ENCODE peak calls at places on chromosomes 7 and 10, in four cellular contexts. R is right atrium auricular region, C is PC-3, B is upper lobe of left lung. O is an unnamed sample. For H3K4me1, the result is how much of the 10 kb centered on the place peaks cover.

GRCh38 chr10:52451817-52452216 is 137.7 kb downstream of the DKK1 start:
- DNase-seq in R (no peak), C (peak), B (no peak), O (no peak)

GRCh38 chr7:122694697-122695096 is 4.2 kb downstream of the RNF133 start:
- DNase-seq in R (no peak), C (no peak), B (no peak), O (no peak)

GRCh38 chr7:7719235-7719634 is 828 bp upstream of the RPA3 start:
- DNase-seq in R (no peak), C (peak), B (no peak), O (peak)

GRCh38 chr7:131255242-131255641 is 72.4 kb upstream of the MKLN1 start:
- DNase-seq in R (no peak), C (no peak), B (no peak), O (no peak)

GRCh38 chr10:14834588-14834987 is 3.2 kb downstream of the CDNF start:
- DNase-seq in R (no peak), C (no peak), B (no peak), O (no peak)

GRCh38 chr7:98314469-98314868 is 33.0 kb downstream of the BRI3 start:
- DNase-seq in R (no peak), C (no peak), B (peak), O (no peak)

GRCh38 chr7:105289704-105290103 is 99.0 kb downstream of the SRPK2 start:
- DNase-seq in R (no peak), C (no peak), B (no peak), O (no peak)

GRCh38 chr10:90652519-90652918 is 205.3 kb downstream of the HTR7 start:
- DNase-seq in R (no peak), C (peak), B (no peak), O (no peak)

GRCh38 chr10:128036746-128037542 is 89.3 kb downstream of the MKI67 start:
- DNase-seq in R (no peak), C (peak), B (no peak), O (no peak)

GRCh38 chr10:70722820-70723424 is 50.6 kb downstream of the ADAMTS14 start:
- DNase-seq in R (no peak), C (peak), B (no peak), O (no peak)

GRCh38 chr10:79243211-79244067 is 103.8 kb upstream of the PPIF start:
- DNase-seq in R (no peak), C (no peak), B (peak), O (no peak)

GRCh38 chr10:72460271-72460670 is 105.6 kb upstream of the DNAJB12 start:
- DNase-seq in R (no peak), C (no peak), B (no peak), O (no peak)
- TF ChIP-seq CTCF in R (no peak), C (no peak), B (no peak), O (no peak)

DNA sequence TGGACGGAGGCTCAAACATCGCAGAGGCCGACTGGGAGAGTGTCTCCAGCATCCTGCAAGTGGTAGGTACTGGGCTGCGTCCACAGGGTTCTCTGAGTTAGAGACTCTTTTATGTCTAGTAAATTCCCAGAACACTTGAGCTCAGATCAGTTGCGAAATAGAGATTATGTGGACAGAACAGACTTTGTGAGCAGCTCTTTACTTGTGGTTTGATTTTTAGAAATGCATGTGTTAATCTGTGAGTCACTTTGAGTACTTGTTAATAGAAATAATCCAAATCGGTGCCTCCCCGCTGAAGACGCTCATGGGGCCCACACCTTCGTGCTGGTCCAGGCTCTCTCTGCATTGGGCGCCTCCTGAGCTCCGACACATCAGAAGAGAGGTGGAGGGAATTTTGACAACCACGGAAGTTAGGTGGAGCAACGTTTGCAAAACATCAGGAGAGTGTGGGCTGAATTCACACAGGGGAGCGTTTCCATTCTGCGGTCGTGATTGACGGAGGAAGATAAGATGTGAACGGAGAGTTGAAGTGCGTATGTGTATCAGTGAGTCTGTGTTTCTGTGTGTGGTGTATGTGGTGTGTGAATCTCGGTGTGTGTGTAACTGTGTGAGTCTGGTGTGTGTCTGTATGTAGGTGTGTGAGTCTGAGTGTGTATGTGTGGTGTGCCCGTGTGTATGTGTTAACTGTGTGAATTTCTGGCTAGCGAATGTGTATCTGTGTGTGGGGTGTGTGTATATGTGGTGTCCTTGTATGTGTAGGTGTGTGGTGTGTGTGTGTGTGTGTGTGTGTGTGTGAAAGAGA is 32.1 kb downstream of the PFKP start:
- DNase-seq in R (no peak), C (no peak), B (no peak), O (no peak)
- H3K4me1 ChIP-seq in R (under half), C (under half), B (under half), O (under half)

GRCh38 chr10:110501142-110501937 is 3.6 kb downstream of the DUSP5 start:
- DNase-seq in R (peak), C (peak), B (no peak), O (peak)
- H3K4me3 ChIP-seq in R (peak), C (peak), B (peak), O (peak)

GRCh38 chr7:139018910-139019309 is 16.9 kb downstream of the ZC3HAV1L start:
- DNase-seq in R (no peak), C (no peak), B (no peak), O (no peak)

GRCh38 chr7:139022286-139022685 is 13.6 kb downstream of the ZC3HAV1L start:
- DNase-seq in R (no peak), C (no peak), B (no peak), O (no peak)

GRCh38 chr7:139011373-139011772 is 24.5 kb downstream of the ZC3HAV1L start:
- DNase-seq in R (no peak), C (no peak), B (no peak), O (no peak)

DNA sequence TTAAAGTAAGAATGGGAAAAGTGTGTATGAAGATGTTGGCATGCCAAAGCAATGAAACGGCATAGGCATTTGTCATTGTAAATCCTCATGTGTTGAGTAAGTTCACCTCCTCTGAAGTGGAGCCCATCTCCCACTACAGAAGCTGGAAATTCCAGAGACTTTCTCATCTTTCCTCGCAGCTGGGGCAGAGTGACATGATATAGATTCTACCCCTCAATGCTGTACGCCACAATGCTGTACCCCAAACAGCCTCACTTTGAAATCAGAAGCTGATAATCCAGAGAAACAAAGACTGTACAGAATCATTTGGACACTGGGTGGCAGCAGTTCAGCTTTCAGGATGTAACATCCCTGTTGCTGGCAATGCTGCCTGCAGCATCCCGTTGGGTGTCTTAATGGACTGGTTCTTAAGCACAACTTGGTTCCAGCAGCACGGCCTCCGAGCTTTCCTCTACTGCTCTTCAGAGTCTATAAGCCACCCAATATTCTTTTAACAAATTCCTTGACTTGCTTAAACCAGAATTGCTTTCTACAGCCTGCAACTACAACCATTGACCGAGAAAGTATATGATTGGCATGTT is 18.8 kb downstream of the ZC3HAV1L start:
- DNase-seq in R (peak), C (peak), B (no peak), O (peak)
- TF ChIP-seq CTCF in R (peak), C (peak), B (peak), O (peak)

GRCh38 chr10:454860-455259 is 234.6 kb downstream of the DIP2C start:
- DNase-seq in R (no peak), C (peak), B (no peak), O (peak)
- H3K4me1 ChIP-seq in R (under half), C (under half), B (under half), O (under half)

DNA sequence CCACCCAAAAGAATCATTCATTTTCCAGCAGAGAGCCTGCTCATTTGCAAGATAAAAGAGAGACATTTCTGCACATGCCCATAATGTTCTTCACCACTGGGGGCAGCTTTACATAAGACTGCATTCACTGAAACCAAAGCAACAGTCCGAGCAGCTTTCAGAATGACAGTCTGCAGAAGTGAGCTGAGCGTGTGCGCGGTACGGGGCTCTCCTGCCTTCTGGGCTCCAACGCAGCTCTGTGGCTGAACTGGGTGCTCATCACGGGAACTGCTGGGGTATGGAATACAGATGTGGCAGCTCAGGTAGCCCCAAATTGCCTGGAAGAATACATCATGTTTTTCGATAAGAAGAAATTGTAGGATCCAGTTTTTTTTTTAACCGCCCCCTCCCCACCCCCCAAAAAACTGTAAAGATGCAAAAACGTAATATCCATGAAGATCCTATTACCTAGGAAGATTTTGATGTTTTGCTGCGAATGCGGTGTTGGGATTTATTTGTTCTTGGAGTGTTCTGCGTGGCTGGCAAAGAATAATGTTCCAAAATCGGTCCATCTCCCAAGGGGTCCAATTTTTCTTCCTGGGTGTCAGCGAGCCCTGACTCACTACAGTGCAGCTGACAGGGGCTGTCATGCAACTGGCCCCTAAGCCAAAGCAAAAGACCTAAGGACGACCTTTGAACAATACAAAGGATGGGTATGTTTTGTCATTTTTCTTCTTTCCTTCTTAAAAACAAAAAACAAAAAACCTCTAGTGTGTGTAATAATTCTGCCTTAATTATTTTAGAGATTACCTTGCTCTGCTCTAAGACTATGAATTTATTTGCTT is at the start of gene LRRTM3:
- DNase-seq in R (peak), C (peak), B (no peak), O (peak)
- H3K4me3 ChIP-seq in R (peak), C (peak), B (no peak), O (no peak)